ENCODE peak calls at places on chromosomes 2 and 18, in four cellular contexts. U is heart left ventricle, G is kidney, T is endothelial cell of umbilical vein. M is an unnamed sample.
A peak's percentile ranks its signal among the peaks of the same experiment; 100 is the strongest.

GRCh38 chr2:20674974-20675679 is 8.2 kb downstream of the GDF7 start:
- DNase-seq in U (peak; percentile 57), G (peak; percentile 89), T (peak; percentile 80), M (no peak)

GRCh38 chr18:11323359-11323819 is 174.0 kb upstream of the PIEZO2 start:
- DNase-seq in U (no peak), G (no peak), T (no peak), M (no peak)

GRCh38 chr18:47247036-47247832 is 4.2 kb downstream of the SKOR2 start:
- DNase-seq in U (no peak), G (no peak), T (no peak), M (no peak)

GRCh38 chr2:207847098-207847806 is 77.5 kb upstream of the FZD5 start:
- DNase-seq in U (no peak), G (no peak), T (peak; percentile 11), M (no peak)

GRCh38 chr2:224958466-224958857 is 83.8 kb downstream of the DOCK10 start:
- DNase-seq in U (no peak), G (no peak), T (no peak), M (no peak)

GRCh38 chr2:197248623-197249022 is 62.0 kb downstream of the ANKRD44 start:
- DNase-seq in U (no peak), G (no peak), T (no peak), M (no peak)

GRCh38 chr2:34912084-34912483 is 1313.0 kb upstream of the FAM98A start:
- DNase-seq in U (no peak), G (no peak), T (no peak), M (no peak)

GRCh38 chr18:65567372-65567771 is 183.4 kb upstream of the CDH7 start:
- DNase-seq in U (no peak), G (no peak), T (no peak), M (no peak)

GRCh38 chr2:235343869-235344268 is 150.0 kb upstream of the AGAP1 start:
- DNase-seq in U (no peak), G (no peak), T (no peak), M (no peak)

GRCh38 chr18:77702686-77703085 is 453.0 kb downstream of the GALR1 start:
- DNase-seq in U (no peak), G (no peak), T (no peak), M (no peak)

GRCh38 chr2:50443868-50444267 is 588.1 kb downstream of the NRXN1 start:
- DNase-seq in U (no peak), G (no peak), T (no peak), M (no peak)

GRCh38 chr18:39241534-39241933 is 1675.9 kb upstream of the CELF4 start:
- DNase-seq in U (no peak), G (no peak), T (no peak), M (no peak)

GRCh38 chr2:143823856-143824255 is 694.6 kb downstream of the ARHGAP15 start:
- DNase-seq in U (no peak), G (no peak), T (no peak), M (no peak)

DNA sequence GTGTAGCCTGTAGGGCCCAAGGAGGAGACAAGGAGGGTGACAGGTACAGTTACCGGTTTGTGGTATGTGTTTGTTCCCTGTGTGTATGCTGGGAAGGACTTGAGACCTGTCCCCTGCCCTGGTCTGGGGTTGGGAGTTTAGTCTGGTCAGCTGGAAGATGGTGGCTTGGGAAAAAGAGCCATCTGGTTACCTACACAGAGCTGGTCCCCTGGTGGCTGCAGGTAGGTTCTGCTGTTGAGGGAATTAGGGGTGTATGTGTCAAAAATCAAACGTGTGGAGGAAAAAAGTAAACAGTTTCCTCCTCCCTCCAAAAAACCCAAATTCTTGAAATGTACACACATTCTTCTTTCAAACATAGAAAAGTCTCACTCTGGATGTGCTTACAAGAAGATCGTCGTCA is 24.3 kb downstream of the PTMA start:
- DNase-seq in U (no peak), G (no peak), T (no peak), M (no peak)
- TF ChIP-seq CTCF in U (no peak), G (no peak), T (no peak), M (peak; percentile 7)

DNA sequence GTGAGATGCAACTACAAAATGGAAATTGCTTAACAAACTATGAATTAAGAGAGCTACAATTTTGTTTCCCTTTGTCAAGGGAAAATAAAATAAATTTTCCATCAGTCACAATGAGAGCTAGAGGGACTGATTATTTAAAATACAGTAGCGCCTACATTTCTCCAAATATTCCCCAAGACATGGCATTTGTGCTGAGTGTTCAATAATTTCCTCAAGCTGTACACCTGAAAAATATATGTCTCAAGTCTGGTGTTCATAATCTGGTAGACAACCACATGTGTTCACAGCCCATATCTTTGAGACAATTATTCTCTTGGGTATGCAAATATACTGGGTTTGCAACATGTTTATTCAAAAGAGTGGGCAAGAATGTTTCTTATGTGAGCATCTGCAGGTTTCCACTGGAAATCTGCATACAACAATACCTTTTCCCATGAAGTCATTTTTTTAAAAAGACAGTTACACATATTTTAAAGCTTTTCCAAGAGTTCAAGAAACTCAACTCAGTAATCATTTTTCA is 240.1 kb upstream of the VRK2 start:
- DNase-seq in U (no peak), G (no peak), T (no peak), M (no peak)
- H3K4me3 ChIP-seq in U (no peak overlapping the region), G (no peak overlapping the region), T (no peak overlapping the region), M (no peak overlapping the region)

GRCh38 chr2:10141736-10142639 is 19.4 kb downstream of the RRM2 start:
- DNase-seq in U (no peak), G (no peak), T (no peak), M (peak; percentile 55)
- TF ChIP-seq CTCF in U (peak; percentile 24), G (peak; percentile 39), T (peak; percentile 50), M (peak; percentile 42)

GRCh38 chr2:164840458-164840929 is 1.1 kb downstream of the COBLL1 start:
- DNase-seq in U (peak; percentile 54), G (peak; percentile 91), T (peak; percentile 66), M (peak; percentile 59)

GRCh38 chr2:164837807-164838206 is 3.8 kb downstream of the COBLL1 start:
- DNase-seq in U (no peak), G (no peak), T (no peak), M (no peak)

GRCh38 chr2:164841719-164842623 is at the start of gene COBLL1:
- DNase-seq in U (peak; percentile 84), G (peak; percentile 91), T (peak; percentile 78), M (peak; percentile 83)

GRCh38 chr2:164840930-164841718 is 499 bp downstream of the COBLL1 start:
- DNase-seq in U (peak; percentile 84), G (peak; percentile 91), T (peak; percentile 83), M (peak; percentile 68)

DNA sequence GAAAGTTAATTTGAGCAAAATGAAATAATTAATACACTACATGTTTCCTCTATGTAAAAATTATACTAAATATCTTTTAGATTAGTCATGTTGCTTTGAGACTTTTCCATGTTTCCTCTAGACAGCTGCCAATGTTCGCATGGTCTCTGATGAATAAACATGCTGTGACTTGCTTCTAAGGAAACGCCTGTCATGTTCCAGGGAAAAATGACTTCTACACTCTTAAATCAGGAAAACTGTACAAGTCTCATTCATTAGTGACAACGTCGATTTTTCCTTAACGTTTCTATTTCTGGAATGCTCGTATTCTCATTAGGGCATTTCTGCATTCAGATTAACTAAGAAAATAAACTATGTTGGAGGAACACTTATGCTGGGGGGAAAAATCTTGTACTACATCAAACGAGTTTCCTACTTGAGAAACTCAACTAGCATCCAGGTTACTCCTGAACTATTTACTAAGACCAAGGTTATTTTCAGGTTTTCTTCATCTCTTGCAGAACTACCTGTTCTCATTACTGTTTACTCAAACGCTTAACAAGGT is 1.6 kb downstream of the COBLL1 start:
- DNase-seq in U (peak; percentile 32), G (no peak), T (peak; percentile 95), M (peak; percentile 55)
- H3K4me3 ChIP-seq in U (peak overlapping the region; percentile 69), G (peak overlapping the region; percentile 82), T (peak overlapping the region; percentile 48), M (peak overlapping the region; percentile 94)

GRCh38 chr2:67002618-67003371 is 394.3 kb upstream of the ETAA1 start:
- DNase-seq in U (no peak), G (no peak), T (no peak), M (no peak)
- TF ChIP-seq CTCF in U (no peak), G (no peak), T (no peak), M (peak; percentile 3)

GRCh38 chr2:182717451-182718215 is 1.6 kb downstream of the DNAJC10 start:
- DNase-seq in U (no peak), G (no peak), T (peak; percentile 22), M (no peak)

GRCh38 chr2:182716665-182716990 is 571 bp downstream of the DNAJC10 start:
- DNase-seq in U (peak; percentile 20), G (no peak), T (no peak), M (no peak)

GRCh38 chr2:182715896-182716664 is at the start of gene DNAJC10:
- DNase-seq in U (peak; percentile 90), G (peak; percentile 95), T (peak; percentile 98), M (peak; percentile 89)

GRCh38 chr2:182713611-182714010 is 2.4 kb upstream of the DNAJC10 start:
- DNase-seq in U (no peak), G (no peak), T (peak; percentile 24), M (no peak)

GRCh38 chr2:182715121-182715895 is 749 bp upstream of the DNAJC10 start:
- DNase-seq in U (no peak), G (no peak), T (no peak), M (no peak)
- H3K4me3 ChIP-seq in U (peak overlapping the region; percentile 88), G (peak overlapping the region; percentile 98), T (peak overlapping the region; percentile 95), M (peak overlapping the region; percentile 62)

GRCh38 chr2:76251342-76251741 is 540.6 kb upstream of the GCFC2 start:
- DNase-seq in U (no peak), G (no peak), T (no peak), M (no peak)
- TF ChIP-seq CTCF in U (no peak), G (peak; percentile 9), T (no peak), M (no peak)

GRCh38 chr2:106127282-106127771 is 66.8 kb downstream of the UXS1 start:
- DNase-seq in U (no peak), G (no peak), T (no peak), M (no peak)

GRCh38 chr2:106129592-106129991 is 64.5 kb downstream of the UXS1 start:
- DNase-seq in U (no peak), G (no peak), T (no peak), M (no peak)

GRCh38 chr2:106127776-106128268 is 66.3 kb downstream of the UXS1 start:
- DNase-seq in U (no peak), G (no peak), T (no peak), M (no peak)

GRCh38 chr2:106129150-106129549 is 65.0 kb downstream of the UXS1 start:
- DNase-seq in U (no peak), G (no peak), T (no peak), M (no peak)

DNA sequence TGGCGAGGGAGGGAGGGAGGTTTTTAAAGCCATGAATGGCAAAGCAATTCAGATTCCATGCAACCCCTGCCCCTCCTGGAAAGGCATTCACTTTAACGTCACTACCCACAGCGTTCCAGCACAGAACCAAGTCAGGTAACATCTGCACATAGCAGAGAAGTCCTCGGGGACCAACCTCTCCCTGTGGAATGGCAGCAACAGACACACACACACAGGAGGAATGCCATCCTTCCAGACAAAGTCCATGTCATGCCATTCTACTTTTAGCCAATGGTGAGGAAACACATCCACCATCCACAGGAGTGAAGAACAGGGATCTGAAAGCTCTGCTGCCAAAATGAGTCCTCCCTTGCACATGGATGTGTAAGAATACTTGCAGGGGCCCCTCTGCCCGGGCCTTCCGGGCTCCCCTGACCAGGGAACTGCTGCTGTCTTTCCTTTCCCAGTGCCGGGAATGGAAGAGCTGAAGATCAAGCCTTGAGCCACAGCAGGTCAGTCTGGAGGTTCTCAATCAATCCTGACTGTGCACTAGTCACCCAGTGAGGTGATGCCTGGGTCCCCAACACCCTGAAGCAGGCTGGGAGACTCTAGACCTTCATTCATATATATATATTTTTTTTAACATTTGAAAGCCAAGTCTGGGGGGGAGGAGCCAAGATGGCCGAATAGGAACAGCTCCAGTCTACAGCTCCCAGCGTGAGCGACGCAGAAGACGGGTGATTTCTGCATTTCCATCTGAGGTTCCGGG is 63.7 kb downstream of the UXS1 start:
- DNase-seq in U (no peak), G (no peak), T (no peak), M (no peak)
- H3K4me3 ChIP-seq in U (no peak overlapping the region), G (no peak overlapping the region), T (no peak overlapping the region), M (peak overlapping the region; percentile 24)

M was measured in RWPE2.